ENCODE peak calls at places on chromosome 7, in four cellular contexts. One of them, this sample, is unnamed.

GRCh38 chr7:154330318-154330717 is 278.1 kb downstream of the DPP6 start:
- DNase-seq in upper lobe of left lung: no peak
- DNase-seq in fibroblast of pulmonary artery: no peak
- DNase-seq in CD8-positive, alpha-beta T cell: no peak
- DNase-seq in this sample: no peak

GRCh38 chr7:93054975-93055374 is 62.8 kb downstream of the SAMD9 start:
- DNase-seq in upper lobe of left lung: no peak
- DNase-seq in fibroblast of pulmonary artery: no peak
- DNase-seq in CD8-positive, alpha-beta T cell: no peak
- DNase-seq in this sample: no peak

GRCh38 chr7:1721047-1721687 is 51.1 kb downstream of the ELFN1 start:
- DNase-seq in fibroblast of pulmonary artery: peak; percentile 10
- DNase-seq in upper lobe of left lung: no peak
- DNase-seq in CD8-positive, alpha-beta T cell: no peak
- DNase-seq in this sample: no peak

GRCh38 chr7:22202141-22202540 is 154.8 kb downstream of the RAPGEF5 start:
- DNase-seq in fibroblast of pulmonary artery: no peak
- DNase-seq in upper lobe of left lung: no peak
- DNase-seq in CD8-positive, alpha-beta T cell: no peak
- DNase-seq in this sample: no peak

GRCh38 chr7:95798401-95798930 is 26.1 kb downstream of the DYNC1I1 start:
- DNase-seq in CD8-positive, alpha-beta T cell: no peak
- DNase-seq in fibroblast of pulmonary artery: peak; percentile 7
- DNase-seq in upper lobe of left lung: no peak
- DNase-seq in this sample: no peak

GRCh38 chr7:93728292-93728691 is 153.8 kb upstream of the CALCR start:
- DNase-seq in CD8-positive, alpha-beta T cell: no peak
- DNase-seq in upper lobe of left lung: no peak
- DNase-seq in fibroblast of pulmonary artery: no peak
- DNase-seq in this sample: no peak

GRCh38 chr7:24477807-24478655 is 95.2 kb upstream of the PALS2 start:
- DNase-seq in CD8-positive, alpha-beta T cell: no peak
- DNase-seq in upper lobe of left lung: no peak
- DNase-seq in fibroblast of pulmonary artery: peak; percentile 83
- DNase-seq in this sample: peak; percentile 28

GRCh38 chr7:120280743-120281142 is 7.8 kb downstream of the KCND2 start:
- DNase-seq in upper lobe of left lung: no peak
- DNase-seq in fibroblast of pulmonary artery: peak; percentile 3
- DNase-seq in CD8-positive, alpha-beta T cell: no peak
- DNase-seq in this sample: no peak

GRCh38 chr7:4080013-4080412 is 602.1 kb upstream of the FOXK1 start:
- DNase-seq in fibroblast of pulmonary artery: no peak
- DNase-seq in upper lobe of left lung: no peak
- DNase-seq in CD8-positive, alpha-beta T cell: peak; percentile 31
- DNase-seq in this sample: no peak

GRCh38 chr7:155058861-155059355 is 11.2 kb upstream of the HTR5A start:
- DNase-seq in fibroblast of pulmonary artery: no peak
- DNase-seq in upper lobe of left lung: no peak
- DNase-seq in CD8-positive, alpha-beta T cell: no peak
- DNase-seq in this sample: no peak

GRCh38 chr7:1668932-1669485 is 1.1 kb upstream of the ELFN1 start:
- DNase-seq in fibroblast of pulmonary artery: peak; percentile 31
- DNase-seq in upper lobe of left lung: peak; percentile 73
- DNase-seq in CD8-positive, alpha-beta T cell: no peak
- DNase-seq in this sample: no peak

GRCh38 chr7:84110400-84110799 is 84.2 kb downstream of the SEMA3A start:
- DNase-seq in fibroblast of pulmonary artery: no peak
- DNase-seq in CD8-positive, alpha-beta T cell: no peak
- DNase-seq in upper lobe of left lung: no peak
- DNase-seq in this sample: no peak

GRCh38 chr7:107658467-107658866 is 2.2 kb upstream of the SLC26A4 start:
- DNase-seq in upper lobe of left lung: no peak
- DNase-seq in fibroblast of pulmonary artery: no peak
- DNase-seq in CD8-positive, alpha-beta T cell: no peak
- DNase-seq in this sample: no peak

DNA sequence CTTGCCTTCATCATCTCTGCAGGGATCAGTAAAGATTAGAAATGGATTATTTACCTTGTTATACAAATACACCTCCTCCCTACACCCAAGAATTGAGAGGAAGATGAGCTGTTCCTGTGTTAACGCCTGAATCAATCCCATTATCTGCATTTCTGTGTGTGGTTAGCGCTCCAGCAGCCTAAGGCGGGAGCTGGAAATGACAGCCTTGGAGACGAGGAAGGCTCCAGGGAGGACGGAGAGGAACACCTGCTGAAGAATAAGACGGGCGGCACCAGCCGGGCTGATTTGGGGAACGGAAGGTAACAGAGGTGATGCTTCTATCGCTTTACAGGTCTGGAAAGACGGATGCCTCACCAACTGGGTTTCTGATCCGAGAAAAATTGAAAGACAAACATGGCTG is 34.2 kb upstream of the DDC start:
- DNase-seq in CD8-positive, alpha-beta T cell: no peak
- DNase-seq in fibroblast of pulmonary artery: no peak
- DNase-seq in upper lobe of left lung: no peak
- DNase-seq in this sample: no peak
- H3K4me3 ChIP-seq in CD8-positive, alpha-beta T cell: no peak overlapping the region
- H3K4me3 ChIP-seq in fibroblast of pulmonary artery: no peak overlapping the region
- H3K4me3 ChIP-seq in upper lobe of left lung: no peak overlapping the region
- H3K4me3 ChIP-seq in this sample: no peak overlapping the region

GRCh38 chr7:20188551-20188950 is 28.6 kb downstream of the MACC1 start:
- DNase-seq in CD8-positive, alpha-beta T cell: no peak
- DNase-seq in fibroblast of pulmonary artery: no peak
- DNase-seq in upper lobe of left lung: no peak
- DNase-seq in this sample: no peak

GRCh38 chr7:20190588-20190987 is 26.6 kb downstream of the MACC1 start:
- DNase-seq in upper lobe of left lung: no peak
- DNase-seq in CD8-positive, alpha-beta T cell: no peak
- DNase-seq in fibroblast of pulmonary artery: no peak
- DNase-seq in this sample: peak; percentile 36

GRCh38 chr7:20193242-20193777 is 23.9 kb downstream of the MACC1 start:
- DNase-seq in CD8-positive, alpha-beta T cell: no peak
- DNase-seq in upper lobe of left lung: no peak
- DNase-seq in fibroblast of pulmonary artery: peak; percentile 52
- DNase-seq in this sample: no peak

GRCh38 chr7:20191044-20191867 is 25.9 kb downstream of the MACC1 start:
- DNase-seq in CD8-positive, alpha-beta T cell: no peak
- DNase-seq in upper lobe of left lung: no peak
- DNase-seq in fibroblast of pulmonary artery: no peak
- DNase-seq in this sample: no peak

DNA sequence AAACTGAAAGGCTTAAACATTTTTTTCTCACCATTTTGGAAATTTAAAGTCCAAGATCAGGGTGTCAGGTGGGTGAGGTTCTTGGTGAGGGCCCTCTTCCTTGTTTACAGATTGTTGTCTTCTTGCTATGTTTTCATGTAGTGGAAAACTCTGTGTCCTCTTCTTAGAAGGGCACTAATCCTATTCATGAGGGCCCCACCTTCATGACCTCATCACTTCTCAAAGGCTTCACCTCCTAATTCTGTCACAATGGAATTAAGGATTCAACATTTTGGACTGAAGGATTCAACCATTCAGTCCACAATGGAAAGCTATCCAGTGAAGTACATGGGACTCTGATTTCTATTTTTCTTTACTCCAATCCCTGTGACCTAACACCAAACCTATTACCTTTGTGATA is 27.3 kb downstream of the MACC1 start:
- DNase-seq in CD8-positive, alpha-beta T cell: no peak
- DNase-seq in fibroblast of pulmonary artery: no peak
- DNase-seq in upper lobe of left lung: no peak
- DNase-seq in this sample: no peak
- TF ChIP-seq CTCF in CD8-positive, alpha-beta T cell: no peak
- TF ChIP-seq CTCF in fibroblast of pulmonary artery: no peak
- TF ChIP-seq CTCF in upper lobe of left lung: no peak
- TF ChIP-seq CTCF in this sample: no peak

GRCh38 chr7:45067582-45067981 is 21.2 kb downstream of the NACAD start:
- DNase-seq in fibroblast of pulmonary artery: no peak
- DNase-seq in upper lobe of left lung: no peak
- DNase-seq in CD8-positive, alpha-beta T cell: no peak
- DNase-seq in this sample: no peak
- H3K4me3 ChIP-seq in fibroblast of pulmonary artery: no peak overlapping the region
- H3K4me3 ChIP-seq in upper lobe of left lung: no peak overlapping the region
- H3K4me3 ChIP-seq in CD8-positive, alpha-beta T cell: no peak overlapping the region
- H3K4me3 ChIP-seq in this sample: no peak overlapping the region

GRCh38 chr7:117312593-117312992 is 10.3 kb downstream of the WNT2 start:
- DNase-seq in upper lobe of left lung: no peak
- DNase-seq in fibroblast of pulmonary artery: peak; percentile 23
- DNase-seq in CD8-positive, alpha-beta T cell: no peak
- DNase-seq in this sample: no peak
- TF ChIP-seq CTCF in upper lobe of left lung: no peak
- TF ChIP-seq CTCF in fibroblast of pulmonary artery: peak; percentile 41
- TF ChIP-seq CTCF in CD8-positive, alpha-beta T cell: no peak
- TF ChIP-seq CTCF in this sample: peak; percentile 37

DNA sequence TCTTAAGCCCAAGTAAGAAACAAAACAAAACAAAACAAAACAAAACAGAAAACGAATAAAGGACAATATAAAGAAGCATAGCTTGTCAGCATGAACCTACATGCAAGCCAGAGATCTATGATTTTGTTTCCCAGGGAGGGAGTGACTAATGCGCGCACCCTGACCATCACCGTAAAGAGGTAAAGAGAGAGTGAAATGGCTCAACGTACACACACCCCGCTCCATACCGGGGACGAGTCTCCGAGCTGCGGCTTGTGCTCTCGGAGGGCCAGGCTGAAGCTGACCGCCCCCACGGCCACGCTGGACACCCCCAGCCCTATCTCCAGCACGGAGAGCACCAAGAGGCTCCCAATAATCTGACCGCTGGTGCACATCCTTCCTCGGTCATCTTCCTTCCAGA is 1.1 kb downstream of the TMEM196 start:
- DNase-seq in upper lobe of left lung: peak; percentile 27
- DNase-seq in CD8-positive, alpha-beta T cell: no peak
- DNase-seq in fibroblast of pulmonary artery: no peak
- DNase-seq in this sample: no peak
- H3K4me3 ChIP-seq in upper lobe of left lung: no peak overlapping the region
- H3K4me3 ChIP-seq in CD8-positive, alpha-beta T cell: no peak overlapping the region
- H3K4me3 ChIP-seq in fibroblast of pulmonary artery: no peak overlapping the region
- H3K4me3 ChIP-seq in this sample: no peak overlapping the region

This sample was measured in fibroblast of villous mesenchyme.